ENCODE peak calls at places on chromosomes 1 and 21, in five cellular contexts. B is IMR-90, C is upper lobe of right lung, O is colonic mucosa, U is esophagus squamous epithelium. A is an unnamed sample.

GRCh38 chr1:225882699-225883615 is 777 bp upstream of the TMEM63A start:
- DNase-seq in B (peak; percentile 23), O (peak; percentile 64), C (peak; percentile 84), U (no peak), A (peak; percentile 88)

GRCh38 chr1:165174485-165174884 is 182.0 kb downstream of the LMX1A start:
- DNase-seq in O (no peak), U (no peak), B (no peak), C (no peak), A (no peak)

GRCh38 chr1:156922986-156923564 is 2.6 kb downstream of the LRRC71 start:
- DNase-seq in C (no peak), U (no peak), O (no peak), B (no peak), A (peak; percentile 71)

GRCh38 chr1:220099826-220100225 is 5.9 kb downstream of the IARS2 start:
- DNase-seq in B (no peak), O (no peak), C (no peak), U (no peak), A (no peak)

GRCh38 chr1:53401815-53402745 is 57.1 kb upstream of the DMRTB1 start:
- DNase-seq in C (no peak), B (no peak), U (no peak), O (peak; percentile 9), A (no peak)

GRCh38 chr1:24562625-24563024 is 6.7 kb downstream of the NCMAP start:
- DNase-seq in C (peak; percentile 42), U (no peak), O (peak; percentile 56), B (no peak), A (peak; percentile 76)

GRCh38 chr1:231420959-231421615 is 1.0 kb downstream of the EGLN1 start:
- DNase-seq in U (peak; percentile 7), O (peak; percentile 57), C (peak; percentile 77), B (peak; percentile 48), A (peak; percentile 84)

GRCh38 chr1:151993084-151993733 is 450 bp downstream of the S100A10 start:
- DNase-seq in O (peak; percentile 63), B (no peak), C (peak; percentile 83), U (no peak), A (peak; percentile 83)

GRCh38 chr1:23719162-23719820 is 24.0 kb upstream of the ELOA start:
- DNase-seq in B (peak; percentile 85), O (no peak), C (no peak), U (no peak), A (no peak)

GRCh38 chr1:175629318-175629694 is 114.1 kb downstream of the TNR start:
- DNase-seq in B (no peak), U (no peak), O (no peak), C (no peak), A (no peak)

GRCh38 chr1:143698016-143698415 is 273.8 kb downstream of the FAM72C start:
- DNase-seq in U (no peak), O (peak; percentile 77), C (peak; percentile 80), B (no peak), A (no peak)

GRCh38 chr21:41411449-41412089 is 14.5 kb upstream of the MX1 start:
- DNase-seq in C (peak; percentile 88), B (no peak), O (peak; percentile 68), U (no peak), A (no peak)

GRCh38 chr21:35039595-35040291 is 9.4 kb downstream of the RUNX1 start:
- DNase-seq in U (no peak), C (no peak), O (no peak), B (no peak), A (no peak)

DNA sequence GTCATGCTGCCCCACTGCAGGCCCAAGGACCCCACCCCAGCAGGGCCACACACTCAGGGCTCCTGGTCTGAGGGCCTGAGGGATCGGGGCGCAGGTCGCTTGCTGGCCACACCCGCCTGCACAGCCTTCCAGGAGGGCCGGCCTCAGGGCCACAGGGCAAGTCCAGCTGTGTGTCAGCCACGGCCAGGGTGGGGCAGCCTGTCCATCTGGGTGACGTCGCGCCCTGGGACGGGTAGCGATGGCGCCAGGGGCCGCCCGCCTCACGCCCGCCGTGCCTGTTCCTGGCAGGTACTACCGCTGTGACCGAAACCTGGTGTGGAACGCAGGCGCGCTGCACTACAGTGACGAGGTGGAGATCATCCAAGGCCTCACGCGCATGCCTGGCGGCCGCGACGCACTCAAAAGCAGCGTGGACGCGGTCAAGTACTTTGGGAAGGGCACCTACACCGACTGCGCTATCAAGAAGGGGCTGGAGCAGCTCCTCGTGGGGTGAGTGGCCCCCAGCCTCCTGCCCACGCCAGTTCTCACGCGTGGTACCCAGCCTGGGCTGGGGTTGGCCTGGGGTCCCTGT is 2.5 kb downstream of the COL6A1 start:
- DNase-seq in O (no peak), U (no peak), B (no peak), C (peak; percentile 68), A (peak; percentile 78)
- H3K4me3 ChIP-seq in O (peak overlapping the region; percentile 69), U (peak overlapping the region; percentile 48), B (peak overlapping the region; percentile 95), C (peak overlapping the region; percentile 71), A (no peak overlapping the region)

DNA sequence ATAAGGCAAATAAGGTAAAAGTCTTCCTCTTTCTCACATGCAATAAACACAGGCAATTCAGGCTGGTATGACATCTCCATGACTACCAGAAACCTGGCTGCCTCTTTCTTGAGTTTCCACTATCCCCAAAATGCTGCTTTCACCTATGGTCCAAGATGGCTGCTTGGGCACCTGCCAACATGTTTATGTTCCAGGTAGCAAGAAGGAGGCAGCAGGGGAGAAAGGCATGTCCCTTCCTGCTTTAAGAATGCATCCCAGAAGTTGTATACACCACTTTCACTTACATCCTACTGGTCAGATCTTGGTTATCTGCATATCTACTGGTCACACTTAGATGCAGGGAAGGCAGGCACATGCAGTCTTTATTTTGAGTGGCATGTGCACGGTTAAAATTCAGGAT is 19.4 kb upstream of the ACOT11 start:
- DNase-seq in U (no peak), C (no peak), O (no peak), B (no peak), A (no peak)
- H3K4me1 ChIP-seq in U (no peaks in the 10 kb centered on the region), C (no peaks in the 10 kb centered on the region), O (no peaks in the 10 kb centered on the region), B (no peaks in the 10 kb centered on the region), A (no peaks in the 10 kb centered on the region)

DNA sequence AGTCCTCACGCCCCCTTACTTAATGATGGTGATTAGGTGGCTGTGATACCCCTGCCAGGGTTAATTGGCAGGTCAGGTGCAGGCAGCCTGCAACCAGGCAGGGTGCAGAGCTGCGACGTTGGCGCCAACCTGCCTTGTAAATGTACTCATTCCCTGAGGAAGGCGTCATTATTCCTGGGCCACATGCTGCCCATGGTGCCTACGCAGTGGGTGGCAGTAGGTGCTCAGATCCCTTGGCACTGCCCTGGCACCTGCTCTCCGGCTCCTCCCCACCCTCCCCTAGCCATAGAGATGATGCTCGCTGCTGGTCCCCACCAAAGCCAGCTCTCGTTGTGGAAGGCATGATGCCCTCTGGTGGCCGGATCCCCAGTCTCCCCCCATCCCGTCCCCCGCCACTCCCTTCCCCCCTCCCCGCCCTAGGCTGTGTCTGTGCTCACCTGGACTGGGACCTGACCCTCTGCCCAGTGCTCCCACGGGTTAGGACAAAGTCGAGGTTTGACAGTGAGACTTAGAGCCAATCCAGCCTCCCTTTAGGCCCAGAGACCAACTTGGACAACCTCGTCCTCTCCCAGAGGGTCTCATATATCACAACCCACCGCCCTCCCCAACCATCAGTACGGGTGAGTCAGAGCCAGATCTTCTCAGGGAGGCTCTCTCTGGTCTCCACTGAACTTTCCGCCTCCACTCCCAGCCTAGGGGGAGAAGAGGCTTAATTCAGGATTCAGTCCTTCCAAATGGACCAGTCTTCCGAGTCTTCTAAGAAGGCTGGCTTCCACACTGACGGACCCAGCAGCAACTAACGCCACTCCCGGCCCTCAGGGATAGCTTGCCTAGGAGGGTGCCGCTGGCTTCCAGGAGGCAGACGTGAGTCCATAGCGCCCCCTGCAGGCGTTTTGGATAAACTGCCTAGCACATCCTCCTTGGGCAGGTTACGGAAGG is 5.7 kb downstream of the KRTCAP2 start:
- DNase-seq in B (peak; percentile 72), O (peak; percentile 93), U (no peak), C (peak; percentile 93), A (peak; percentile 95)
- H3K4me3 ChIP-seq in B (no peak overlapping the region), O (no peak overlapping the region), U (no peak overlapping the region), C (peak overlapping the region; percentile 11), A (no peak overlapping the region)

DNA sequence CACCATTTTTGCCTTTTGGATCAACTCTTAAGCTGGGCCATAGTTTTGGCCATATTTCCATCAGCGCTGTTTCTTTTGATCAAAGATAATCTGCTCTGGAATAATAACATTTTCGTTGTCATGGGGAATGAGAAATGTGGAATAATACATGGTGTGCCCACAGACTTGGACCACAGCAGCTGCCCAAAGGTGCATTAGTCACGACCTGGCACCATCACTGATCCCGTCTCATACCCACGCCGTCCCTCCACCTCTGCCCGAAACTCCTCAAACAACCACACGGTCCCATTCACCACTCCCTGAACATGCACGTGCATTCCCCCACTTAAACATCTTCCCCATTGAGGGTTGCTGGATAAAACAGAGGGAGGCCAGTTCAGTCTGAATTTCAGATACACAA is 76.9 kb downstream of the SLC66A1 start:
- DNase-seq in C (no peak), B (no peak), O (no peak), U (no peak), A (peak; percentile 20)
- H3K4me1 ChIP-seq in C (peaks cover 57% of the 10 kb centered on the region), B (peaks cover 34% of the 10 kb centered on the region), O (peaks cover 30% of the 10 kb centered on the region), U (peaks cover 100% of the 10 kb centered on the region), A (peaks cover 26% of the 10 kb centered on the region)

DNA sequence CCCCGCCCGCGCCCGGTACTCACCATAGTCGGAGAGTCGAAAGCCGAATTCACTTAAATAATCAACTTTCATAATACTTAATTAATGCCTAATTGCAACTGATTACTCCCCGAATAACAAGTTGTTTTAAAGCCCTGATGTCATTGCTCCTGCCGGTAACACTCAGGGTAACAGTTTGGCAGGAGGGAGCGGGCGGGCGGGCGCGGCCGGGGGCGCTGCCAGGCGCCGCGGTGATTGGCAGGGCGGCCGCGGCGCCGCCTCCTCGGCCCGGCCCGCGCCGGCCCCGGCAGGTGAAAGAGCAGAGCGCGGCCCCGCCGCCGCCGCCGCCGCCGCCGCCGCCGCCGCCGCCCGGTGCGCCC is 102.2 kb downstream of the CASZ1 start:
- DNase-seq in U (no peak), B (no peak), C (no peak), O (peak; percentile 76), A (no peak)
- H3K4me3 ChIP-seq in U (peak overlapping the region; percentile 77), B (peak overlapping the region; percentile 66), C (peak overlapping the region; percentile 76), O (peak overlapping the region; percentile 59), A (peak overlapping the region; percentile 67)

GRCh38 chr1:201883266-201883665 is 5.4 kb upstream of the SHISA4 start:
- DNase-seq in B (no peak), U (no peak), C (no peak), O (no peak), A (no peak)

GRCh38 chr1:201885531-201886075 is 3.1 kb upstream of the SHISA4 start:
- DNase-seq in B (peak; percentile 56), C (no peak), U (no peak), O (no peak), A (no peak)

GRCh38 chr1:201883786-201884185 is 4.9 kb upstream of the SHISA4 start:
- DNase-seq in B (peak; percentile 43), O (no peak), U (no peak), C (no peak), A (no peak)

GRCh38 chr1:201882665-201883132 is 6.0 kb upstream of the SHISA4 start:
- DNase-seq in U (no peak), O (no peak), C (no peak), B (peak; percentile 87), A (no peak)

GRCh38 chr1:201884472-201884871 is 4.2 kb upstream of the SHISA4 start:
- DNase-seq in O (no peak), B (no peak), C (no peak), U (no peak), A (no peak)
- H3K4me1 ChIP-seq in O (peaks cover 5% of the 10 kb centered on the region), B (peaks cover 26% of the 10 kb centered on the region), C (peaks cover 24% of the 10 kb centered on the region), U (peaks cover 63% of the 10 kb centered on the region), A (no peaks in the 10 kb centered on the region)

DNA sequence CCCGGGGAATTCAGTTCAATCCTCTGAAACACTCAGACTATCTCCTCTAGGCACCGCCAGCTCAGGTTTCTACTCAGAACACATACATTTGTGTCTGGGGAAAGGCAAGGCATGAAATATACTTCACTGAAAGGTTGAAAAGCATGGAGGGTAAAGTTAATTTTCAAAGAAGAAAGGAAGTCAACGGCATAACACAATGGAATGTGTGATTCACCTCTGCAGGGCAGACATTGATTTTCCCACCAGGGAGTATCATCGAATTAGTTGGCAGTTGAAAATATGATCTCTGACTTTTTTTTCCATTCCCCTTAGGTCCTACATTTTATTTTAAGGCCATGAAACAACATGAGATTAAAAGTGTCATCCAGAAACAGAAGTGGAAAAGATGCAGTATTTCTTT is 669.3 kb downstream of the SMYD3 start:
- DNase-seq in C (no peak), O (no peak), U (no peak), B (peak; percentile 57), A (no peak)
- H3K4me3 ChIP-seq in C (no peak overlapping the region), O (no peak overlapping the region), U (no peak overlapping the region), B (no peak overlapping the region), A (no peak overlapping the region)